ENCODE peak calls at places on chromosome 12, in six cellular contexts. One of them, this sample, is unnamed. For H3K36me3, the result is how much of the 10 kb centered on the place peaks cover.

GRCh38 chr12:53051058-53051880 is 1.4 kb downstream of the TNS2 start:
- DNase-seq in neural progenitor cell: no peak
- DNase-seq in K562: no peak
- DNase-seq in adrenal gland: peak
- DNase-seq in OCI-LY7: no peak
- DNase-seq in right lobe of liver: peak
- DNase-seq in this sample: peak

GRCh38 chr12:90695415-90695814 is 259.6 kb downstream of the CCER1 start:
- DNase-seq in right lobe of liver: no peak
- DNase-seq in neural progenitor cell: no peak
- DNase-seq in K562: no peak
- DNase-seq in adrenal gland: no peak
- DNase-seq in OCI-LY7: no peak
- DNase-seq in this sample: no peak

GRCh38 chr12:80156306-80156705 is 57.0 kb downstream of the OTOGL start:
- DNase-seq in neural progenitor cell: no peak
- DNase-seq in OCI-LY7: no peak
- DNase-seq in K562: no peak
- DNase-seq in right lobe of liver: no peak
- DNase-seq in adrenal gland: no peak
- DNase-seq in this sample: no peak

GRCh38 chr12:109264095-109264942 is 44.8 kb downstream of the FOXN4 start:
- DNase-seq in adrenal gland: peak
- DNase-seq in neural progenitor cell: peak
- DNase-seq in OCI-LY7: peak
- DNase-seq in right lobe of liver: peak
- DNase-seq in K562: peak
- DNase-seq in this sample: peak

GRCh38 chr12:26798013-26798412 is 35.0 kb downstream of the ITPR2 start:
- DNase-seq in neural progenitor cell: no peak
- DNase-seq in adrenal gland: no peak
- DNase-seq in K562: no peak
- DNase-seq in right lobe of liver: no peak
- DNase-seq in OCI-LY7: peak
- DNase-seq in this sample: no peak

GRCh38 chr12:69688496-69689427 is 10.3 kb downstream of the BEST3 start:
- DNase-seq in OCI-LY7: no peak
- DNase-seq in neural progenitor cell: peak
- DNase-seq in right lobe of liver: peak
- DNase-seq in adrenal gland: peak
- DNase-seq in K562: peak
- DNase-seq in this sample: no peak

GRCh38 chr12:82299617-82300016 is 58.6 kb downstream of the CCDC59 start:
- DNase-seq in K562: no peak
- DNase-seq in adrenal gland: no peak
- DNase-seq in OCI-LY7: no peak
- DNase-seq in neural progenitor cell: no peak
- DNase-seq in right lobe of liver: no peak
- DNase-seq in this sample: no peak

GRCh38 chr12:510071-510825 is 50.5 kb downstream of the B4GALNT3 start:
- DNase-seq in neural progenitor cell: peak
- DNase-seq in adrenal gland: no peak
- DNase-seq in K562: no peak
- DNase-seq in OCI-LY7: no peak
- DNase-seq in right lobe of liver: no peak
- DNase-seq in this sample: no peak

GRCh38 chr12:103114296-103115055 is 157.0 kb downstream of the ASCL1 start:
- DNase-seq in adrenal gland: no peak
- DNase-seq in K562: no peak
- DNase-seq in OCI-LY7: peak
- DNase-seq in right lobe of liver: no peak
- DNase-seq in neural progenitor cell: no peak
- DNase-seq in this sample: no peak

GRCh38 chr12:132945806-132946506 is 10.2 kb downstream of the ZNF605 start:
- DNase-seq in right lobe of liver: no peak
- DNase-seq in adrenal gland: no peak
- DNase-seq in neural progenitor cell: no peak
- DNase-seq in K562: no peak
- DNase-seq in OCI-LY7: no peak
- DNase-seq in this sample: no peak

GRCh38 chr12:118591-118990 is 52.0 kb downstream of the IQSEC3 start:
- DNase-seq in OCI-LY7: no peak
- DNase-seq in K562: no peak
- DNase-seq in right lobe of liver: no peak
- DNase-seq in neural progenitor cell: no peak
- DNase-seq in adrenal gland: no peak
- DNase-seq in this sample: no peak

GRCh38 chr12:25970082-25970481 is 11.6 kb downstream of the RASSF8 start:
- DNase-seq in neural progenitor cell: no peak
- DNase-seq in right lobe of liver: no peak
- DNase-seq in adrenal gland: no peak
- DNase-seq in OCI-LY7: no peak
- DNase-seq in K562: no peak
- DNase-seq in this sample: no peak

GRCh38 chr12:90128526-90128925 is 419.9 kb upstream of the ATP2B1 start:
- DNase-seq in neural progenitor cell: no peak
- DNase-seq in K562: no peak
- DNase-seq in adrenal gland: no peak
- DNase-seq in OCI-LY7: no peak
- DNase-seq in right lobe of liver: no peak
- DNase-seq in this sample: no peak

GRCh38 chr12:53299101-53299453 is 418 bp upstream of the MYG1 start:
- DNase-seq in OCI-LY7: peak
- DNase-seq in K562: no peak
- DNase-seq in neural progenitor cell: no peak
- DNase-seq in right lobe of liver: no peak
- DNase-seq in adrenal gland: peak
- DNase-seq in this sample: no peak

GRCh38 chr12:125249066-125249824 is 184.0 kb downstream of the AACS start:
- DNase-seq in right lobe of liver: no peak
- DNase-seq in OCI-LY7: peak
- DNase-seq in K562: no peak
- DNase-seq in adrenal gland: no peak
- DNase-seq in neural progenitor cell: no peak
- DNase-seq in this sample: no peak

GRCh38 chr12:97752129-97752528 is 289.5 kb downstream of the RMST start:
- DNase-seq in right lobe of liver: no peak
- DNase-seq in neural progenitor cell: no peak
- DNase-seq in OCI-LY7: no peak
- DNase-seq in adrenal gland: no peak
- DNase-seq in K562: no peak
- DNase-seq in this sample: no peak

GRCh38 chr12:113432976-113433375 is 10.8 kb downstream of the SDSL start:
- DNase-seq in adrenal gland: no peak
- DNase-seq in right lobe of liver: no peak
- DNase-seq in neural progenitor cell: no peak
- DNase-seq in K562: no peak
- DNase-seq in OCI-LY7: no peak
- DNase-seq in this sample: no peak

GRCh38 chr12:122192441-122192840 is 9.5 kb downstream of the LRRC43 start:
- DNase-seq in right lobe of liver: no peak
- DNase-seq in K562: no peak
- DNase-seq in OCI-LY7: no peak
- DNase-seq in neural progenitor cell: no peak
- DNase-seq in adrenal gland: no peak
- DNase-seq in this sample: no peak

GRCh38 chr12:49954863-49955830 is 4.6 kb downstream of the AQP2 start:
- DNase-seq in adrenal gland: no peak
- DNase-seq in K562: no peak
- DNase-seq in neural progenitor cell: no peak
- DNase-seq in right lobe of liver: no peak
- DNase-seq in OCI-LY7: no peak
- DNase-seq in this sample: no peak

GRCh38 chr12:11650279-11650696 is 814 bp downstream of the ETV6 start:
- DNase-seq in neural progenitor cell: peak
- DNase-seq in OCI-LY7: no peak
- DNase-seq in K562: peak
- DNase-seq in right lobe of liver: peak
- DNase-seq in adrenal gland: no peak
- DNase-seq in this sample: no peak

GRCh38 chr12:53484686-53485567 is 14.3 kb downstream of the MAP3K12 start:
- DNase-seq in neural progenitor cell: no peak
- DNase-seq in K562: no peak
- DNase-seq in OCI-LY7: no peak
- DNase-seq in right lobe of liver: no peak
- DNase-seq in adrenal gland: no peak
- DNase-seq in this sample: no peak

GRCh38 chr12:13195244-13195643 is 1.3 kb upstream of the EMP1 start:
- DNase-seq in right lobe of liver: no peak
- DNase-seq in OCI-LY7: no peak
- DNase-seq in adrenal gland: no peak
- DNase-seq in neural progenitor cell: no peak
- DNase-seq in K562: no peak
- DNase-seq in this sample: no peak

GRCh38 chr12:67520611-67521010 is 127.9 kb upstream of the DYRK2 start:
- DNase-seq in adrenal gland: no peak
- DNase-seq in neural progenitor cell: no peak
- DNase-seq in K562: no peak
- DNase-seq in right lobe of liver: no peak
- DNase-seq in OCI-LY7: no peak
- DNase-seq in this sample: no peak

DNA sequence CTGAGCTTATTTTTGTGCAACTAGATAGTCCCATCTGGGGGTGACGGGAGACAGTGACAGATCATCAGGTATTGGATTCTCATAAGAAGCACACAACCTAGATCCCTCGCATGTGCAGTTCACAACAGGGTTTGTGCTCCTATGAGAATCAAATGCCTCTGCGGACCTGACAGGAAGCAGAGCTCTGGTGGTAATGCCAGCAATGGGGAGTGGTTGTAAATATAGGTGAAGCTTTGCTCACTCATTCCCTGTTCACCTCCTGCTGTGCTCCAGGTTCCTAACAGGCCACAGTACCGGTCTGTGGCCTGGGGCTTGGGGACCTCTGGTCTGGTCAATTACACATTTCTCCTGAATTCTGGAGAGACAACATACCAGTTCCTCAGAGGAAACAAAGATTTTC is 39.0 kb downstream of the GABARAPL1 start:
- DNase-seq in K562: no peak
- DNase-seq in adrenal gland: no peak
- DNase-seq in OCI-LY7: peak
- DNase-seq in right lobe of liver: no peak
- DNase-seq in neural progenitor cell: no peak
- DNase-seq in this sample: no peak
- H3K36me3 ChIP-seq in K562: under half
- H3K36me3 ChIP-seq in adrenal gland: under half
- H3K36me3 ChIP-seq in OCI-LY7: under half
- H3K36me3 ChIP-seq in right lobe of liver: under half
- H3K36me3 ChIP-seq in neural progenitor cell: under half
- H3K36me3 ChIP-seq in this sample: under half

GRCh38 chr12:94592080-94592479 is 58.3 kb downstream of the TMCC3 start:
- DNase-seq in K562: no peak
- DNase-seq in neural progenitor cell: no peak
- DNase-seq in OCI-LY7: no peak
- DNase-seq in adrenal gland: no peak
- DNase-seq in right lobe of liver: no peak
- DNase-seq in this sample: no peak

GRCh38 chr12:94588271-94588785 is 62.0 kb downstream of the TMCC3 start:
- DNase-seq in right lobe of liver: no peak
- DNase-seq in neural progenitor cell: peak
- DNase-seq in K562: no peak
- DNase-seq in adrenal gland: no peak
- DNase-seq in OCI-LY7: no peak
- DNase-seq in this sample: no peak

GRCh38 chr12:94590428-94590827 is 59.9 kb downstream of the TMCC3 start:
- DNase-seq in K562: no peak
- DNase-seq in right lobe of liver: no peak
- DNase-seq in OCI-LY7: no peak
- DNase-seq in neural progenitor cell: peak
- DNase-seq in adrenal gland: no peak
- DNase-seq in this sample: no peak

GRCh38 chr12:94587266-94588241 is 62.8 kb downstream of the TMCC3 start:
- DNase-seq in OCI-LY7: no peak
- DNase-seq in right lobe of liver: no peak
- DNase-seq in neural progenitor cell: peak
- DNase-seq in K562: no peak
- DNase-seq in adrenal gland: no peak
- DNase-seq in this sample: no peak

GRCh38 chr12:94589591-94590001 is 60.8 kb downstream of the TMCC3 start:
- DNase-seq in K562: no peak
- DNase-seq in adrenal gland: no peak
- DNase-seq in right lobe of liver: no peak
- DNase-seq in OCI-LY7: no peak
- DNase-seq in neural progenitor cell: no peak
- DNase-seq in this sample: no peak
- H3K27ac ChIP-seq in K562: no peak
- H3K27ac ChIP-seq in adrenal gland: no peak
- H3K27ac ChIP-seq in right lobe of liver: no peak
- H3K27ac ChIP-seq in OCI-LY7: no peak
- H3K27ac ChIP-seq in neural progenitor cell: no peak
- H3K27ac ChIP-seq in this sample: no peak

GRCh38 chr12:117161460-117162166 is 28.7 kb downstream of the FBXO21 start:
- DNase-seq in neural progenitor cell: no peak
- DNase-seq in K562: no peak
- DNase-seq in OCI-LY7: no peak
- DNase-seq in adrenal gland: no peak
- DNase-seq in right lobe of liver: no peak
- DNase-seq in this sample: no peak

GRCh38 chr12:117165342-117165741 is 24.9 kb downstream of the FBXO21 start:
- DNase-seq in OCI-LY7: no peak
- DNase-seq in right lobe of liver: no peak
- DNase-seq in K562: no peak
- DNase-seq in neural progenitor cell: no peak
- DNase-seq in adrenal gland: no peak
- DNase-seq in this sample: no peak

GRCh38 chr12:117159674-117160073 is 30.6 kb downstream of the FBXO21 start:
- DNase-seq in right lobe of liver: no peak
- DNase-seq in adrenal gland: peak
- DNase-seq in neural progenitor cell: no peak
- DNase-seq in OCI-LY7: no peak
- DNase-seq in K562: no peak
- DNase-seq in this sample: no peak

GRCh38 chr12:117162649-117163048 is 27.6 kb downstream of the FBXO21 start:
- DNase-seq in K562: no peak
- DNase-seq in neural progenitor cell: no peak
- DNase-seq in adrenal gland: no peak
- DNase-seq in OCI-LY7: no peak
- DNase-seq in right lobe of liver: no peak
- DNase-seq in this sample: no peak

DNA sequence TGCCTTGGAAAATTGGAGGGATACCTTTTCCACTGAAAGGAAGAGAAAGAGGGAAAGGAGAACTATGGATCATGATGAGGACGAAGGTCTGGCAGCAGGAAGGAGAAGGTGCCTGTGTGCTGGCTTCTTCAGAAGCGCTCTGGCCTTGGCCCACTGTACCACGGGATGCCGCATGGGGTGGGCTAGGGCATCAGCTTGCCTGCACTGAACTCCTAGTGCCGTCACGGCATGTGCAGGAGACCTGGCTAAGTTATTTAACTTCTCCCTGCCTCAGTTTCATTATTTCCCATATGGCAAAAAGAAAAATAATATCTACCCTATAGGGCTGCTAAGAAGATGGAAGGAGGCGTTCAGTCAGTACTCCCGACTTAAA is 28.1 kb downstream of the FBXO21 start:
- DNase-seq in K562: no peak
- DNase-seq in neural progenitor cell: no peak
- DNase-seq in adrenal gland: peak
- DNase-seq in right lobe of liver: no peak
- DNase-seq in OCI-LY7: no peak
- DNase-seq in this sample: no peak
- H3K36me3 ChIP-seq in K562: half or more
- H3K36me3 ChIP-seq in neural progenitor cell: under half
- H3K36me3 ChIP-seq in adrenal gland: under half
- H3K36me3 ChIP-seq in right lobe of liver: half or more
- H3K36me3 ChIP-seq in OCI-LY7: half or more
- H3K36me3 ChIP-seq in this sample: half or more

GRCh38 chr12:95804296-95804695 is 13.7 kb upstream of the NTN4 start:
- DNase-seq in adrenal gland: no peak
- DNase-seq in OCI-LY7: no peak
- DNase-seq in K562: no peak
- DNase-seq in right lobe of liver: no peak
- DNase-seq in neural progenitor cell: no peak
- DNase-seq in this sample: no peak
- H3K27ac ChIP-seq in adrenal gland: no peak
- H3K27ac ChIP-seq in OCI-LY7: no peak
- H3K27ac ChIP-seq in K562: no peak
- H3K27ac ChIP-seq in right lobe of liver: peak
- H3K27ac ChIP-seq in neural progenitor cell: no peak
- H3K27ac ChIP-seq in this sample: no peak

This sample was measured in WERI-Rb-1.